ENCODE peak calls at places on chromosome 15, in nine cellular contexts. M, L, X, T, E, Q, P, B and C are unnamed samples.

GRCh38 chr15:40894689-40895308 is 549 bp downstream of the VPS18 start:
- DNase-seq in M (peak), L (peak), X (peak), T (peak), E (peak), Q (peak), P (peak), B (peak), C (no peak)

GRCh38 chr15:65666257-65666656 is 44.5 kb downstream of the SLC24A1 start:
- DNase-seq in M (no peak), L (no peak), X (peak), T (peak), E (no peak), Q (peak), P (no peak), B (no peak), C (no peak)

GRCh38 chr15:70870066-70870465 is 16.1 kb upstream of the LARP6 start:
- DNase-seq in M (no peak), L (no peak), X (peak), T (peak), E (no peak), Q (peak), P (peak), B (peak), C (no peak)

GRCh38 chr15:59993950-59994401 is 10.1 kb upstream of the FOXB1 start:
- DNase-seq in M (no peak), L (no peak), X (no peak), T (no peak), E (peak), Q (no peak), P (no peak), B (no peak), C (no peak)

GRCh38 chr15:93042691-93043378 is 46.2 kb downstream of the RGMA start:
- DNase-seq in M (no peak), L (no peak), X (no peak), T (no peak), E (no peak), Q (no peak), P (no peak), B (no peak), C (no peak)

GRCh38 chr15:71677766-71678165 is 132.6 kb upstream of the NR2E3 start:
- DNase-seq in M (no peak), L (no peak), X (no peak), T (no peak), E (no peak), Q (no peak), P (no peak), B (no peak), C (no peak)

GRCh38 chr15:41494190-41494921 is 682 bp downstream of the ITPKA start:
- DNase-seq in M (peak), L (peak), X (no peak), T (no peak), E (peak), Q (no peak), P (peak), B (peak), C (no peak)

GRCh38 chr15:83559310-83559966 is 94.5 kb upstream of the ADAMTSL3 start:
- DNase-seq in M (peak), L (peak), X (peak), T (peak), E (peak), Q (peak), P (peak), B (peak), C (peak)

GRCh38 chr15:62972814-62973213 is 69.7 kb upstream of the TPM1 start:
- DNase-seq in M (no peak), L (no peak), X (peak), T (peak), E (no peak), Q (peak), P (no peak), B (no peak), C (no peak)

GRCh38 chr15:41401904-41402267 is 410 bp downstream of the NDUFAF1 start:
- DNase-seq in M (no peak), L (no peak), X (no peak), T (no peak), E (no peak), Q (no peak), P (no peak), B (no peak), C (no peak)

GRCh38 chr15:68909601-68910000 is 20.7 kb upstream of the SPESP1 start:
- DNase-seq in M (no peak), L (no peak), X (no peak), T (no peak), E (no peak), Q (no peak), P (no peak), B (no peak), C (no peak)

GRCh38 chr15:98134875-98135274 is 174.4 kb downstream of the ARRDC4 start:
- DNase-seq in M (no peak), L (no peak), X (no peak), T (no peak), E (no peak), Q (no peak), P (no peak), B (no peak), C (no peak)

GRCh38 chr15:22786868-22787698 is 639 bp downstream of the NIPA1 start:
- DNase-seq in M (peak), L (peak), X (peak), T (no peak), E (peak), Q (peak), P (peak), B (peak), C (no peak)

GRCh38 chr15:77419050-77419835 is 661 bp downstream of the PEAK1 start:
- DNase-seq in M (no peak), L (peak), X (no peak), T (peak), E (peak), Q (peak), P (peak), B (peak), C (no peak)

GRCh38 chr15:100141304-100142080 is 200.3 kb downstream of the ADAMTS17 start:
- DNase-seq in M (no peak), L (no peak), X (no peak), T (peak), E (no peak), Q (no peak), P (no peak), B (no peak), C (no peak)

GRCh38 chr15:56286213-56286612 is 42.5 kb upstream of the RFX7 start:
- DNase-seq in M (no peak), L (no peak), X (no peak), T (no peak), E (peak), Q (no peak), P (peak), B (peak), C (no peak)

GRCh38 chr15:78987891-78988360 is 43.1 kb upstream of the CTSH start:
- DNase-seq in M (no peak), L (no peak), X (peak), T (no peak), E (no peak), Q (peak), P (no peak), B (no peak), C (no peak)
- H3K27ac ChIP-seq in M (peak), L (peak), X (no peak), T (peak), E (no peak), Q (peak), P (no peak), B (no peak), C (peak)

DNA sequence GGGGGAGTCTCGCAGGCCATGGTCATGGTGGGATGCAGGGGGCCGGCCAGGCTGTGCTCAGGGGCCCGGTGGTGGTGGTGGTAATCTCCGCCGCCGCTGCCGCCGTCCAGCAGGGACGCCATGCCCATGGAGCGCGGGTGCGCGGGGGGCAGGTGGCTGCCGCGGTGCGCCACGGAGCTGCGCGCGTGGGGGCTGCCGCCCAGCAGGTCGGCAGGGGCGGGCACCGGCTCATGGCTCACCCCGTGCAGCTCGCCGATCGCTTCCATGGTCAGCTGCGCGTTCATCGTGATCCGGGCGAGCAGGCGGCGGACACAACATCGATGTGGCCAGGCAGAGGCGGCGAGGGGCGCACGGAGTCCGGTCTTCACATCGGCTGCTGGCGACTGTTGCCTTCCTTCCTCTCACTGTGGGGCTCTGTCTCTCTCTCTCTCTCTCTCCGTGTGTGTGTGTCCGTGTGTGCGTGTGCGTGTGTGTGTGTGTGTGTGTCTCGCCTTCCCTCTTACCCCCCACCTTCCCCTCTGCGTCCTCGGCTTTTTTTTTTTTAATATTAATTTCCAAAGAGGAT is 453 bp downstream of the ONECUT1 start:
- DNase-seq in M (no peak), L (no peak), X (no peak), T (peak), E (peak), Q (no peak), P (no peak), B (no peak), C (no peak)
- TF ChIP-seq EZH2 in M (no peak), L (no peak), X (peak), T (no peak), E (no peak), Q (no peak), P (no peak), B (no peak), C (peak)

GRCh38 chr15:50250789-50251394 is 14.6 kb downstream of the HDC start:
- DNase-seq in M (no peak), L (no peak), X (no peak), T (no peak), E (no peak), Q (no peak), P (no peak), B (no peak), C (no peak)
- H3K27ac ChIP-seq in M (no peak), L (no peak), X (no peak), T (no peak), E (no peak), Q (no peak), P (no peak), B (no peak), C (no peak)

GRCh38 chr15:88769161-88769971 is 33.9 kb upstream of the ACAN start:
- DNase-seq in M (no peak), L (peak), X (no peak), T (peak), E (peak), Q (no peak), P (no peak), B (no peak), C (no peak)
- TF ChIP-seq EZH2 in M (no peak), L (no peak), X (no peak), T (no peak), E (peak), Q (no peak), P (peak), B (no peak), C (peak)

GRCh38 chr15:35101335-35101734 is 16.2 kb upstream of the NANOGP8 start:
- DNase-seq in M (no peak), L (no peak), X (no peak), T (no peak), E (no peak), Q (no peak), P (no peak), B (no peak), C (no peak)
- H3K27ac ChIP-seq in M (no peak), L (no peak), X (no peak), T (no peak), E (no peak), Q (no peak), P (no peak), B (no peak), C (no peak)